ENCODE peak calls at places on chromosomes 16 and 17, in seven cellular contexts. S is uterus, B is heart right ventricle, G is GM10248, D is ovary, P is prostate gland, U is mesothelial cell of epicardium. R is an unnamed sample.

GRCh38 chr16:74568961-74569631 is 37.8 kb downstream of the GLG1 start:
- DNase-seq in D (no peak), U (no peak), P (no peak), S (no peak), G (no peak), B (no peak), R (no peak)

GRCh38 chr16:12255473-12255872 is 278.9 kb downstream of the SNX29 start:
- DNase-seq in P (no peak), U (no peak), B (no peak), D (no peak), S (no peak), G (no peak), R (no peak)

GRCh38 chr17:77847211-77848085 is 111.1 kb upstream of the TNRC6C start:
- DNase-seq in S (no peak), U (no peak), B (no peak), G (no peak), P (no peak), D (no peak), R (no peak)

GRCh38 chr17:75010683-75011406 is 1.6 kb upstream of the MRPL58 start:
- DNase-seq in B (peak), S (peak), D (peak), P (no peak), U (no peak), G (no peak), R (no peak)

GRCh38 chr17:55348749-55349354 is 72.8 kb downstream of the MMD start:
- DNase-seq in U (peak), G (peak), B (peak), S (peak), D (peak), P (peak), R (no peak)

GRCh38 chr17:43881176-43881575 is 26.2 kb downstream of the MPP2 start:
- DNase-seq in D (no peak), P (no peak), B (no peak), U (no peak), S (no peak), G (no peak), R (no peak)

GRCh38 chr16:278863-279366 is 1.5 kb upstream of the ARHGDIG start:
- DNase-seq in B (no peak), D (no peak), S (no peak), U (no peak), G (no peak), P (no peak), R (no peak)

GRCh38 chr17:55451758-55452468 is 30.3 kb upstream of the MMD start:
- DNase-seq in S (no peak), P (no peak), U (no peak), D (no peak), B (no peak), G (no peak), R (no peak)

GRCh38 chr17:74493381-74493833 is 27.0 kb downstream of the CD300A start:
- DNase-seq in S (peak), G (peak), P (peak), D (peak), U (peak), B (peak), R (peak)

GRCh38 chr17:3879181-3879580 is 13.7 kb downstream of the CAMKK1 start:
- DNase-seq in S (no peak), G (no peak), U (no peak), B (peak), D (no peak), P (no peak), R (no peak)

GRCh38 chr16:84141143-84141670 is 3.8 kb downstream of the HSDL1 start:
- DNase-seq in G (no peak), D (no peak), B (no peak), P (no peak), S (no peak), U (no peak), R (no peak)

GRCh38 chr16:49499018-49499785 is 125.6 kb downstream of the C16orf78 start:
- DNase-seq in P (no peak), D (no peak), G (no peak), U (no peak), B (no peak), S (peak), R (no peak)

GRCh38 chr16:23407436-23408125 is 45.4 kb downstream of the COG7 start:
- DNase-seq in D (no peak), G (no peak), B (no peak), P (no peak), U (no peak), S (no peak), R (no peak)

GRCh38 chr17:68288375-68288774 is 2.6 kb downstream of the SLC16A6 start:
- DNase-seq in D (no peak), G (peak), U (no peak), P (no peak), S (no peak), B (no peak), R (no peak)

GRCh38 chr17:81053043-81053970 is 18.4 kb downstream of the BAIAP2 start:
- DNase-seq in U (no peak), P (no peak), S (no peak), D (no peak), B (no peak), G (no peak), R (no peak)

GRCh38 chr17:40173091-40173777 is 4.0 kb upstream of the RAPGEFL1 start:
- DNase-seq in U (no peak), B (no peak), S (no peak), G (no peak), P (no peak), D (no peak), R (no peak)

GRCh38 chr17:28018439-28019070 is 23.9 kb upstream of the NLK start:
- DNase-seq in P (no peak), G (no peak), B (peak), S (no peak), U (no peak), D (no peak), R (no peak)

GRCh38 chr16:22317625-22318024 is 20.4 kb downstream of the POLR3E start:
- DNase-seq in P (no peak), B (no peak), U (no peak), D (no peak), G (no peak), S (no peak), R (no peak)

GRCh38 chr16:22320572-22321339 is 23.5 kb downstream of the POLR3E start:
- DNase-seq in P (no peak), G (no peak), D (no peak), S (no peak), B (no peak), U (no peak), R (no peak)

GRCh38 chr16:22316411-22316811 is 19.2 kb downstream of the POLR3E start:
- DNase-seq in P (no peak), G (no peak), S (peak), U (no peak), B (no peak), D (no peak), R (no peak)

GRCh38 chr16:22317001-22317530 is 19.9 kb downstream of the POLR3E start:
- DNase-seq in S (no peak), B (no peak), D (no peak), G (no peak), P (no peak), U (no peak), R (no peak)

GRCh38 chr16:22318690-22319358 is 21.6 kb downstream of the POLR3E start:
- DNase-seq in B (no peak), P (no peak), G (peak), S (no peak), U (no peak), D (no peak), R (no peak)
- TF ChIP-seq CTCF in B (no peak), P (peak), G (peak), S (peak), U (peak), D (no peak), R (no peak)

GRCh38 chr16:88811850-88812736 is at the start of gene APRT:
- DNase-seq in U (peak), D (peak), P (peak), S (peak), G (peak), B (peak), R (peak)
- TF ChIP-seq CTCF in U (no peak), D (no peak), P (peak), S (peak), G (peak), B (no peak), R (no peak)

DNA sequence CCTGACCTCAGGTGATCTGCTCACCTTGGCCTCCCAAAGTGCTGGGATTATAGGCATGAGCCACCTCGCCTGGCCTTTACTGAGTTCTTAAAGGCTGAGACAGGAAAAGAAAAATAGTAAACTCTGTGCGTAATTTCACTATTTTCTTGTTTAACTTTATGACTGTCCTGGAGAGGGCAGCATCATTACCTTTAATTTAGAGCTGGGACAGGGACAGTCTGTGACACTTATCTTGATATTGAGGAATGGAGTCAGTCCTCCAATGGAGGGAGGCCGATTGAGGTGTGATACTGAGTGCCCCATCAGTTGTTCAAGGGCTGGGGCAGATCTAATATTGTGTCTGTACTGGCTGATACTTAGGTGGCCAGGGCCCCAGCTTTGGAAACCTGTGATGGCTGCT is 21.5 kb upstream of the SPN start:
- DNase-seq in S (no peak), G (peak), D (no peak), B (no peak), P (no peak), U (no peak), R (no peak)
- TF ChIP-seq CTCF in S (no peak), G (peak), D (no peak), B (no peak), P (no peak), U (no peak), R (no peak)

GRCh38 chr17:58693208-58693607 is 806 bp downstream of the RAD51C start:
- DNase-seq in U (no peak), B (no peak), G (no peak), S (no peak), D (no peak), P (no peak), R (no peak)

GRCh38 chr17:58694302-58694701 is 1.9 kb downstream of the RAD51C start:
- DNase-seq in U (no peak), S (no peak), G (no peak), P (no peak), D (no peak), B (no peak), R (no peak)

GRCh38 chr17:58694826-58695225 is 2.4 kb downstream of the RAD51C start:
- DNase-seq in U (no peak), B (no peak), D (no peak), S (no peak), P (no peak), G (no peak), R (no peak)

GRCh38 chr17:58692239-58693055 is at the start of gene RAD51C:
- DNase-seq in P (peak), U (peak), S (peak), B (peak), G (peak), D (peak), R (peak)

GRCh38 chr17:58693751-58694150 is 1.3 kb downstream of the RAD51C start:
- DNase-seq in P (no peak), U (no peak), D (no peak), S (no peak), G (no peak), B (no peak), R (no peak)
- TF ChIP-seq CTCF in P (no peak), U (no peak), D (no peak), S (no peak), G (no peak), B (no peak), R (no peak)

GRCh38 chr17:5425826-5426225 is 5.8 kb downstream of the RPAIN start:
- DNase-seq in S (no peak), U (no peak), G (no peak), P (no peak), B (no peak), D (no peak), R (no peak)

GRCh38 chr17:5419356-5419958 is at the start of gene NUP88:
- DNase-seq in U (peak), S (peak), G (peak), P (peak), B (peak), D (peak), R (peak)

GRCh38 chr17:5424909-5425308 is 4.9 kb downstream of the RPAIN start:
- DNase-seq in D (no peak), P (no peak), S (no peak), U (no peak), G (no peak), B (no peak), R (no peak)

GRCh38 chr17:5419959-5420653 is at the start of gene RPAIN:
- DNase-seq in G (peak), D (peak), U (peak), S (peak), P (peak), B (peak), R (peak)

DNA sequence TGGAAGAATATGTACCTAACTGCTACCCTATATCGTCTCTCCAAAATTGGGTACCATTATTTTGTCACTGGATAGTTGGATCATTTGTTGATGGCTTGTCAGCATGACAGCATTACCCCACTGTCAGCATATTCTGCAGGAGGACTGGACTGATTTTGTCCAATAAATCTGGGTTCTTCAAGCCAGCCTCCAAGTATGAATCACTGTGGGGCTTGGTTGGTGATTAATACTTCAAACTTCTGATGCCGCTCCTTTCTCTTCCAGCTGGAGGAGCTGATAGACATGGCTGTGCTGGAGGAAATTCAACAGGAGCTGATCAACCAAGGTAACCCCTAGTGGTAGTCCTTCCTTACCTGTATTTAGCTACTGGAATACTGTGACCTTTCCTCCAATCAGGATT is 2.5 kb downstream of the RPAIN start:
- DNase-seq in S (no peak), U (no peak), G (no peak), B (no peak), D (no peak), P (no peak), R (no peak)
- TF ChIP-seq CTCF in S (no peak), U (no peak), G (no peak), B (no peak), D (no peak), P (no peak), R (no peak)